ENCODE peak calls at places on chromosomes 11 and 22, in four cellular contexts. S, V, W and M are unnamed samples.

GRCh38 chr22:25110846-25111578 is 88.6 kb upstream of the CRYBB3 start:
- DNase-seq in S (peak), W (peak), V (peak), M (peak)

GRCh38 chr22:45866398-45867117 is 110.4 kb downstream of the WNT7B start:
- DNase-seq in S (no peak), W (no peak), V (no peak), M (no peak)

GRCh38 chr22:41382098-41382578 is 396 bp downstream of the TEF start:
- DNase-seq in W (peak), V (peak), S (peak), M (peak)

GRCh38 chr11:125211191-125211953 is 46.8 kb downstream of the PKNOX2 start:
- DNase-seq in S (no peak), W (no peak), V (no peak), M (peak)

GRCh38 chr11:20274031-20274430 is 89.5 kb upstream of the HTATIP2 start:
- DNase-seq in V (no peak), W (no peak), S (no peak), M (no peak)

GRCh38 chr11:94767701-94768601 is at the start of gene AMOTL1:
- DNase-seq in S (peak), V (peak), W (peak), M (peak)

GRCh38 chr11:45617886-45618601 is 47.4 kb downstream of the CHST1 start:
- DNase-seq in W (no peak), S (no peak), V (no peak), M (no peak)

GRCh38 chr11:69892986-69893555 is 73.9 kb upstream of the FGF3 start:
- DNase-seq in V (no peak), S (no peak), W (no peak), M (peak)

GRCh38 chr22:43854151-43854785 is 8.0 kb downstream of the SULT4A1 start:
- DNase-seq in S (no peak), V (no peak), W (no peak), M (no peak)

GRCh38 chr11:58957922-58958321 is 18.6 kb downstream of the GLYATL1 start:
- DNase-seq in V (no peak), W (no peak), S (peak), M (no peak)

GRCh38 chr11:28117712-28118111 is 9.5 kb downstream of the METTL15 start:
- DNase-seq in W (no peak), V (no peak), S (no peak), M (no peak)

GRCh38 chr11:100151944-100152343 is 535.1 kb upstream of the ARHGAP42 start:
- DNase-seq in S (no peak), V (no peak), W (no peak), M (no peak)

GRCh38 chr11:45048870-45049825 is 97.3 kb upstream of the PRDM11 start:
- DNase-seq in V (no peak), W (no peak), S (no peak), M (no peak)

GRCh38 chr11:38766796-38767195 is 2168.8 kb upstream of the RAG2 start:
- DNase-seq in W (no peak), S (no peak), V (no peak), M (no peak)

GRCh38 chr22:50083462-50084081 is 1.7 kb downstream of the MLC1 start:
- DNase-seq in S (no peak), V (no peak), W (no peak), M (no peak)

GRCh38 chr11:5737091-5737490 is 843 bp downstream of the OR56B1 start:
- DNase-seq in W (no peak), S (peak), V (no peak), M (no peak)

GRCh38 chr11:83819936-83820549 is 533.9 kb upstream of the CCDC90B start:
- DNase-seq in V (peak), S (peak), W (peak), M (peak)

GRCh38 chr11:536841-537621 is at the start of gene LRRC56:
- DNase-seq in S (peak), V (peak), W (peak), M (peak)

GRCh38 chr11:62217191-62217748 is 8.8 kb downstream of the SCGB2A1 start:
- DNase-seq in V (no peak), W (no peak), S (no peak), M (no peak)

GRCh38 chr22:35606916-35607315 is 10.2 kb downstream of the MB start:
- DNase-seq in W (no peak), V (no peak), S (no peak), M (no peak)

GRCh38 chr22:38718414-38718813 is 12.7 kb downstream of the GTPBP1 start:
- DNase-seq in S (peak), W (no peak), V (no peak), M (peak)

GRCh38 chr11:94895971-94896370 is 77.4 kb downstream of the CWC15 start:
- DNase-seq in V (no peak), S (peak), W (no peak), M (no peak)